ENCODE peak calls at places on chromosomes 4 and X, in seven cellular contexts. N is ecto neural progenitor cell; Z is MV-4-11; W is CD4-positive, alpha-beta T cell; D is colonic mucosa; S is pancreas; Q is EL. V is an unnamed sample.

GRCh38 chr4:119653990-119654389 is 25.4 kb upstream of the PDE5A start:
- DNase-seq in N (no peak), W (no peak), Q (no peak), Z (no peak), D (no peak), S (no peak), V (no peak)

GRCh38 chrX:104913348-104913747 is 307.1 kb downstream of the TEX13A start:
- DNase-seq in D (no peak), N (no peak), S (no peak), Z (no peak), W (no peak), Q (no peak), V (no peak)

GRCh38 chrX:70444326-70445196 is at the start of gene DLG3:
- DNase-seq in Z (no peak), W (no peak), Q (peak; percentile 48), S (no peak), N (peak; percentile 74), D (no peak), V (no peak)

GRCh38 chr4:18571252-18571885 is 549.8 kb upstream of the LCORL start:
- DNase-seq in D (no peak), S (no peak), Z (no peak), N (no peak), Q (no peak), W (no peak), V (no peak)

GRCh38 chrX:134484039-134484438 is 24.1 kb downstream of the HPRT1 start:
- DNase-seq in W (no peak), Q (peak; percentile 52), D (no peak), S (no peak), Z (peak; percentile 27), N (no peak), V (no peak)

GRCh38 chr4:99644453-99644852 is 13.2 kb downstream of the C4orf54 start:
- DNase-seq in S (no peak), Z (no peak), Q (no peak), W (no peak), N (no peak), D (no peak), V (no peak)

GRCh38 chrX:115372026-115372610 is 82.6 kb downstream of the LUZP4 start:
- DNase-seq in S (no peak), Z (no peak), Q (peak; percentile 69), N (no peak), D (no peak), W (no peak), V (no peak)

GRCh38 chrX:26747877-26748276 is 531.9 kb downstream of the MAGEB5 start:
- DNase-seq in N (no peak), D (no peak), Z (no peak), S (no peak), W (no peak), Q (no peak), V (no peak)

GRCh38 chrX:140509468-140510305 is 4.8 kb upstream of the SOX3 start:
- DNase-seq in W (no peak), S (no peak), Z (no peak), D (no peak), N (no peak), Q (no peak), V (no peak)

GRCh38 chr4:106594291-106594952 is 225.8 kb upstream of the GIMD1 start:
- DNase-seq in W (no peak), Q (peak; percentile 41), S (no peak), Z (no peak), N (no peak), D (no peak), V (no peak)

GRCh38 chrX:48030237-48030636 is 23.4 kb downstream of the SPACA5 start:
- DNase-seq in W (no peak), D (no peak), Z (no peak), N (no peak), S (no peak), Q (no peak), V (no peak)

GRCh38 chr4:17273047-17273446 is 238.8 kb downstream of the QDPR start:
- DNase-seq in Z (no peak), Q (no peak), N (no peak), D (no peak), W (no peak), S (no peak), V (no peak)

GRCh38 chrX:107562482-107562881 is 65.8 kb upstream of the PRPS1 start:
- DNase-seq in W (no peak), D (no peak), Q (peak; percentile 89), Z (no peak), N (no peak), S (no peak), V (no peak)

GRCh38 chr4:99390060-99390459 is 37.5 kb upstream of the ADH1C start:
- DNase-seq in Z (no peak), S (no peak), Q (peak; percentile 14), N (no peak), D (no peak), W (no peak), V (no peak)

GRCh38 chrX:103157511-103158316 is 57.2 kb upstream of the BEX4 start:
- DNase-seq in N (no peak), Q (peak; percentile 51), S (peak; percentile 18), D (peak; percentile 40), W (no peak), Z (peak; percentile 34), V (no peak)

GRCh38 chr4:76801621-76802545 is 96.1 kb downstream of the SOWAHB start:
- DNase-seq in N (peak; percentile 69), W (no peak), Q (no peak), S (no peak), Z (no peak), D (no peak), V (no peak)

GRCh38 chr4:48173055-48173991 is 39.3 kb upstream of the TXK start:
- DNase-seq in N (no peak), D (no peak), S (no peak), Q (peak; percentile 90), W (no peak), Z (peak; percentile 70), V (no peak)

GRCh38 chrX:78886550-78886949 is 58.6 kb upstream of the P2RY10 start:
- DNase-seq in N (no peak), Z (no peak), S (no peak), Q (peak; percentile 6), D (no peak), W (no peak), V (no peak)

GRCh38 chr4:123345132-123345923 is 51.3 kb upstream of the SPRY1 start:
- DNase-seq in Z (no peak), W (no peak), Q (no peak), D (no peak), N (no peak), S (no peak), V (no peak)

GRCh38 chrX:40778861-40779575 is 43.7 kb upstream of the MED14 start:
- DNase-seq in Z (no peak), Q (peak; percentile 50), D (no peak), N (no peak), S (no peak), W (no peak), V (no peak)